ENCODE peak calls at places on chromosome 17, in eight cellular contexts. S, Q, N, X, D, K, I and M are unnamed samples.

GRCh38 chr17:42436401-42436800 is 13.3 kb upstream of the CAVIN1 start:
- DNase-seq in S (no peak), Q (no peak), N (no peak), X (peak; percentile 99), D (no peak), K (no peak), I (peak; percentile 48), M (no peak)

GRCh38 chr17:46979023-46979870 is at the start of gene RPRML:
- DNase-seq in S (peak; percentile 74), Q (no peak), N (no peak), X (no peak), D (peak; percentile 61), K (peak; percentile 55), I (no peak), M (no peak)

GRCh38 chr17:18986541-18987229 is 17.9 kb downstream of the FAM83G start:
- DNase-seq in S (peak; percentile 45), Q (no peak), N (no peak), X (no peak), D (no peak), K (no peak), I (no peak), M (no peak)

GRCh38 chr17:44775838-44776621 is 17.2 kb downstream of the ADAM11 start:
- DNase-seq in S (peak; percentile 88), Q (no peak), N (no peak), X (no peak), D (peak; percentile 99), K (peak; percentile 69), I (no peak), M (no peak)

GRCh38 chr17:57355090-57355859 is 99.0 kb downstream of the MSI2 start:
- DNase-seq in S (no peak), Q (no peak), N (no peak), X (no peak), D (peak; percentile 17), K (no peak), I (no peak), M (no peak)

GRCh38 chr17:75338335-75338734 is 49.1 kb upstream of the SLC25A19 start:
- DNase-seq in S (no peak), Q (no peak), N (no peak), X (no peak), D (no peak), K (no peak), I (no peak), M (no peak)

GRCh38 chr17:59558039-59558438 is 7.4 kb upstream of the DHX40 start:
- DNase-seq in S (no peak), Q (no peak), N (no peak), X (no peak), D (no peak), K (no peak), I (no peak), M (no peak)

GRCh38 chr17:13030459-13031305 is 12.9 kb upstream of the ELAC2 start:
- DNase-seq in S (no peak), Q (no peak), N (no peak), X (peak; percentile 72), D (peak; percentile 58), K (no peak), I (peak; percentile 23), M (no peak)

GRCh38 chr17:72175263-72175662 is 54.4 kb downstream of the SOX9 start:
- DNase-seq in S (no peak), Q (no peak), N (no peak), X (no peak), D (no peak), K (no peak), I (no peak), M (no peak)

GRCh38 chr17:54172654-54173316 is 350.1 kb downstream of the KIF2B start:
- DNase-seq in S (no peak), Q (no peak), N (no peak), X (peak; percentile 18), D (peak; percentile 30), K (no peak), I (no peak), M (no peak)

GRCh38 chr17:6567528-6568185 is 11.3 kb upstream of the PITPNM3 start:
- DNase-seq in S (no peak), Q (peak; percentile 32), N (no peak), X (peak; percentile 56), D (no peak), K (no peak), I (no peak), M (no peak)

GRCh38 chr17:28404812-28405570 is 1.0 kb downstream of the SLC46A1 start:
- DNase-seq in S (peak; percentile 86), Q (no peak), N (no peak), X (no peak), D (no peak), K (peak; percentile 55), I (no peak), M (no peak)
- H3K27ac ChIP-seq in S (peak overlapping the region; percentile 57), Q (peak overlapping the region; percentile 86), N (no peak overlapping the region), X (no peak overlapping the region), D (no peak overlapping the region), K (peak overlapping the region; percentile 25), I (no peak overlapping the region), M (peak overlapping the region; percentile 44)

GRCh38 chr17:66570353-66571195 is 264.3 kb upstream of the CACNG5 start:
- DNase-seq in S (no peak), Q (no peak), N (no peak), X (no peak), D (no peak), K (no peak), I (no peak), M (peak; percentile 61)
- H3K27ac ChIP-seq in S (no peak overlapping the region), Q (no peak overlapping the region), N (no peak overlapping the region), X (no peak overlapping the region), D (no peak overlapping the region), K (no peak overlapping the region), I (no peak overlapping the region), M (no peak overlapping the region)

GRCh38 chr17:39782481-39782880 is 44.7 kb downstream of the GRB7 start:
- DNase-seq in S (no peak), Q (no peak), N (no peak), X (peak; percentile 3), D (no peak), K (no peak), I (no peak), M (no peak)
- H3K27ac ChIP-seq in S (peak overlapping the region; percentile 10), Q (no peak overlapping the region), N (no peak overlapping the region), X (no peak overlapping the region), D (no peak overlapping the region), K (no peak overlapping the region), I (no peak overlapping the region), M (no peak overlapping the region)

GRCh38 chr17:49107211-49107557 is 25.4 kb upstream of the B4GALNT2 start:
- DNase-seq in S (no peak), Q (no peak), N (no peak), X (no peak), D (no peak), K (no peak), I (no peak), M (no peak)

GRCh38 chr17:49110504-49110903 is 22.1 kb upstream of the B4GALNT2 start:
- DNase-seq in S (no peak), Q (no peak), N (no peak), X (no peak), D (no peak), K (no peak), I (no peak), M (no peak)

GRCh38 chr17:49108318-49108717 is 24.3 kb upstream of the B4GALNT2 start:
- DNase-seq in S (no peak), Q (peak; percentile 39), N (no peak), X (peak; percentile 26), D (no peak), K (no peak), I (no peak), M (no peak)

GRCh38 chr17:49104511-49105074 is 28.0 kb upstream of the B4GALNT2 start:
- DNase-seq in S (no peak), Q (no peak), N (no peak), X (peak; percentile 28), D (no peak), K (no peak), I (no peak), M (no peak)

GRCh38 chr17:49106366-49107210 is 26.0 kb upstream of the B4GALNT2 start:
- DNase-seq in S (no peak), Q (no peak), N (no peak), X (peak; percentile 36), D (no peak), K (no peak), I (no peak), M (no peak)
- H3K27ac ChIP-seq in S (no peak overlapping the region), Q (no peak overlapping the region), N (no peak overlapping the region), X (no peak overlapping the region), D (no peak overlapping the region), K (peak overlapping the region; percentile 63), I (no peak overlapping the region), M (no peak overlapping the region)

GRCh38 chr17:40922239-40922638 is 15.2 kb downstream of the KRT23 start:
- DNase-seq in S (no peak), Q (peak; percentile 40), N (no peak), X (peak; percentile 66), D (no peak), K (no peak), I (peak; percentile 32), M (no peak)
- H3K27ac ChIP-seq in S (peak overlapping the region; percentile 30), Q (peak overlapping the region; percentile 55), N (no peak overlapping the region), X (peak overlapping the region; percentile 60), D (no peak overlapping the region), K (no peak overlapping the region), I (no peak overlapping the region), M (no peak overlapping the region)

GRCh38 chr17:81599719-81600486 is 37.0 kb downstream of the NPLOC4 start:
- DNase-seq in S (no peak), Q (no peak), N (no peak), X (peak; percentile 33), D (no peak), K (no peak), I (no peak), M (no peak)
- H3K27ac ChIP-seq in S (no peak overlapping the region), Q (no peak overlapping the region), N (no peak overlapping the region), X (no peak overlapping the region), D (no peak overlapping the region), K (no peak overlapping the region), I (no peak overlapping the region), M (no peak overlapping the region)

DNA sequence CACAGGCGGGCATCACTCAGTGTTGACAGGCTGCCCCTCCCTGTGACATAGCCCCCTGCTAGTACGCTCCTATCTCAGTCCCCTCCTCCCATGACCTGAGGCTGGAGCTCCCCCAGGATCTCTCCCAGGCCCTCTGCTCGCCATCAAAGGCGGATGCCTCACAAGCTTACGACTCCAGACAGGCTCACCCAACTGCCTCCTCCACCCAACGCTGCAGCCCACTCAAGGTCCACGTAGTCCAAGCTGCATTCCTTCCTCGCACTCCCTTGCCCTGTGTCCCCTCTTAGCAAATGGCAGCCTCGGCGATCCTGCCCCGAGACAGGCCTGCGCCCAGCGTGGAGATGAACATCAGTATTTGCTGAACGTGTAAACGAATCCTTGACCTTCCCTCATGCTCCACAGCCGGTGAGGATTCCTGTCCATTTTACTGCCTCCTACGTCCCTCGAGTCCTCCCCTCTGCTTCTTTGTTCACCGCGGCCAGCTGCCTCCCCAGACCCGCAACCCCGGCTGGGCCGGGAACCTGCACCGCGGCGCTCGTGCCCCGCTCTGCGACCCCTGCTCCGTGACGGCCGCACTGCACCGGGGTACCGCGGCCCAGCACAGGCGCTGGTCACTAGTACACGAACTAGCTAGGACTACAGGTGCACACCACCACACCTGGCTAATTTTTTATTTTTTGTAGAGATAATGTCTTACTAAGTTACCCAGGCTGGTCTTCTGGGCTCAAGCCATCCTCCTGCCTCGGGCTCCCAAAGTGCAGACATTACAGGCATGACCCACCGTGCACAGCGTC is 838 bp upstream of the TMEM97 start:
- DNase-seq in S (no peak), Q (no peak), N (no peak), X (no peak), D (peak; percentile 22), K (peak; percentile 56), I (no peak), M (no peak)
- H3K27ac ChIP-seq in S (peak overlapping the region; percentile 97), Q (peak overlapping the region; percentile 65), N (no peak overlapping the region), X (no peak overlapping the region), D (peak overlapping the region; percentile 29), K (no peak overlapping the region), I (no peak overlapping the region), M (no peak overlapping the region)

GRCh38 chr17:48754500-48755261 is 26.1 kb upstream of the HOXB13 start:
- DNase-seq in S (no peak), Q (no peak), N (no peak), X (no peak), D (peak; percentile 18), K (no peak), I (no peak), M (no peak)
- H3K27ac ChIP-seq in S (no peak overlapping the region), Q (no peak overlapping the region), N (no peak overlapping the region), X (no peak overlapping the region), D (no peak overlapping the region), K (no peak overlapping the region), I (no peak overlapping the region), M (no peak overlapping the region)